ENCODE peak calls at places on chromosome 22, in ten cellular contexts. M is pulmonary artery endothelial cell; C is islet precursor cell; B is MV-4-11; F is HEK293T; R is activated CD4-positive, CD25-positive, alpha-beta regulatory T cell; H is stimulated activated naive B cell treated with anti-CD40 and anti-IgM and Interleukin-4, amounts not matched to agents 10 μg/mL and 1 μg/mL and 100 μg/mL, for 72 hours; O is uterus; E is NCI-H1417; S is naive thymus-derived CD8-positive, alpha-beta T cell. W is an unnamed sample.

GRCh38 chr22:31926969-31927368 is 17.4 kb upstream of the YWHAH start:
- DNase-seq in B (no peak), C (peak), H (no peak), O (no peak), E (peak), M (no peak), R (no peak), S (no peak), F (peak), W (no peak)

GRCh38 chr22:20853236-20853660 is 5.4 kb downstream of the PI4KA start:
- DNase-seq in M (no peak), H (no peak), E (no peak), B (no peak), R (no peak), O (no peak), F (no peak), S (no peak), C (no peak), W (no peak)

GRCh38 chr22:27686534-27686933 is 115.0 kb downstream of the MN1 start:
- DNase-seq in O (peak), F (no peak), H (no peak), B (peak), S (peak), C (peak), R (no peak), M (peak), E (no peak), W (no peak)

GRCh38 chr22:50232481-50233151 is 12.2 kb downstream of the TUBGCP6 start:
- DNase-seq in E (no peak), S (no peak), R (no peak), H (no peak), C (no peak), B (no peak), O (no peak), M (no peak), F (no peak), W (no peak)

GRCh38 chr22:20979243-20979809 is 2.8 kb upstream of the LZTR1 start:
- DNase-seq in E (no peak), C (peak), F (no peak), S (peak), H (peak), M (peak), O (peak), R (peak), B (no peak), W (peak)

GRCh38 chr22:44365832-44366231 is 53.1 kb upstream of the SHISAL1 start:
- DNase-seq in M (no peak), H (no peak), B (no peak), O (peak), S (no peak), E (no peak), C (no peak), F (no peak), R (no peak), W (no peak)

GRCh38 chr22:30940655-30941362 is 27.8 kb downstream of the MORC2 start:
- DNase-seq in R (peak), O (no peak), B (no peak), M (no peak), S (peak), H (no peak), C (no peak), E (no peak), F (no peak), W (no peak)

GRCh38 chr22:39471421-39472141 is 14.8 kb downstream of the MGAT3 start:
- DNase-seq in M (no peak), H (peak), B (peak), F (no peak), R (no peak), C (peak), E (no peak), O (no peak), S (no peak), W (peak)